ENCODE peak calls at places on chromosomes 13 and 19, in nine cellular contexts. One of them, this sample, is unnamed.

GRCh38 chr13:42011601-42012401 is 36.6 kb upstream of the DGKH start:
- DNase-seq in uterus: peak; percentile 26
- DNase-seq in DMS153: no peak
- DNase-seq in AG04450: no peak
- DNase-seq in cardiac muscle cell: no peak
- DNase-seq in activated CD4-positive, alpha-beta T cell treated with anti-CD3 and anti-CD28 coated beads for 1 hour: no peak
- DNase-seq in B cell: no peak
- DNase-seq in heart left ventricle: no peak
- DNase-seq in NCI-H2107: no peak
- DNase-seq in this sample: no peak

GRCh38 chr13:113748101-113748861 is 10.7 kb upstream of the TMEM255B start:
- DNase-seq in DMS153: no peak
- DNase-seq in heart left ventricle: no peak
- DNase-seq in AG04450: no peak
- DNase-seq in activated CD4-positive, alpha-beta T cell treated with anti-CD3 and anti-CD28 coated beads for 1 hour: no peak
- DNase-seq in cardiac muscle cell: no peak
- DNase-seq in B cell: no peak
- DNase-seq in uterus: no peak
- DNase-seq in NCI-H2107: no peak
- DNase-seq in this sample: no peak

GRCh38 chr19:38792250-38793111 is 3.5 kb downstream of the LGALS7B start:
- DNase-seq in heart left ventricle: peak; percentile 48
- DNase-seq in DMS153: no peak
- DNase-seq in NCI-H2107: no peak
- DNase-seq in activated CD4-positive, alpha-beta T cell treated with anti-CD3 and anti-CD28 coated beads for 1 hour: no peak
- DNase-seq in uterus: no peak
- DNase-seq in AG04450: no peak
- DNase-seq in B cell: peak; percentile 73
- DNase-seq in cardiac muscle cell: peak; percentile 64
- DNase-seq in this sample: peak; percentile 59

GRCh38 chr19:55447421-55448174 is 4.5 kb upstream of the SHISA7 start:
- DNase-seq in activated CD4-positive, alpha-beta T cell treated with anti-CD3 and anti-CD28 coated beads for 1 hour: no peak
- DNase-seq in DMS153: peak; percentile 29
- DNase-seq in AG04450: no peak
- DNase-seq in uterus: no peak
- DNase-seq in B cell: no peak
- DNase-seq in heart left ventricle: no peak
- DNase-seq in cardiac muscle cell: peak; percentile 38
- DNase-seq in NCI-H2107: peak; percentile 65
- DNase-seq in this sample: no peak

GRCh38 chr19:38049105-38049649 is 142.2 kb downstream of the SIPA1L3 start:
- DNase-seq in DMS153: no peak
- DNase-seq in AG04450: no peak
- DNase-seq in uterus: no peak
- DNase-seq in B cell: peak; percentile 65
- DNase-seq in activated CD4-positive, alpha-beta T cell treated with anti-CD3 and anti-CD28 coated beads for 1 hour: peak; percentile 31
- DNase-seq in cardiac muscle cell: peak; percentile 49
- DNase-seq in heart left ventricle: no peak
- DNase-seq in NCI-H2107: no peak
- DNase-seq in this sample: peak; percentile 74

GRCh38 chr13:40161008-40161694 is 505.3 kb downstream of the FOXO1 start:
- DNase-seq in B cell: no peak
- DNase-seq in NCI-H2107: peak; percentile 4
- DNase-seq in DMS153: no peak
- DNase-seq in cardiac muscle cell: no peak
- DNase-seq in uterus: no peak
- DNase-seq in AG04450: no peak
- DNase-seq in activated CD4-positive, alpha-beta T cell treated with anti-CD3 and anti-CD28 coated beads for 1 hour: no peak
- DNase-seq in heart left ventricle: no peak
- DNase-seq in this sample: no peak

GRCh38 chr19:45150731-45151725 is 9.8 kb downstream of the NKPD1 start:
- DNase-seq in AG04450: no peak
- DNase-seq in uterus: no peak
- DNase-seq in activated CD4-positive, alpha-beta T cell treated with anti-CD3 and anti-CD28 coated beads for 1 hour: no peak
- DNase-seq in heart left ventricle: no peak
- DNase-seq in cardiac muscle cell: no peak
- DNase-seq in NCI-H2107: no peak
- DNase-seq in B cell: peak; percentile 31
- DNase-seq in DMS153: no peak
- DNase-seq in this sample: no peak

GRCh38 chr19:45498411-45499195 is at the start of gene PPM1N:
- DNase-seq in B cell: peak; percentile 90
- DNase-seq in AG04450: no peak
- DNase-seq in NCI-H2107: no peak
- DNase-seq in cardiac muscle cell: peak; percentile 34
- DNase-seq in heart left ventricle: no peak
- DNase-seq in DMS153: peak; percentile 2
- DNase-seq in uterus: no peak
- DNase-seq in activated CD4-positive, alpha-beta T cell treated with anti-CD3 and anti-CD28 coated beads for 1 hour: peak; percentile 53
- DNase-seq in this sample: peak; percentile 67

GRCh38 chr13:112335135-112335534 is 41.0 kb upstream of the SPACA7 start:
- DNase-seq in heart left ventricle: no peak
- DNase-seq in B cell: no peak
- DNase-seq in uterus: no peak
- DNase-seq in NCI-H2107: no peak
- DNase-seq in cardiac muscle cell: no peak
- DNase-seq in activated CD4-positive, alpha-beta T cell treated with anti-CD3 and anti-CD28 coated beads for 1 hour: no peak
- DNase-seq in AG04450: no peak
- DNase-seq in DMS153: no peak
- DNase-seq in this sample: no peak

GRCh38 chr19:31258211-31259052 is 90.8 kb downstream of the TSHZ3 start:
- DNase-seq in DMS153: no peak
- DNase-seq in NCI-H2107: no peak
- DNase-seq in cardiac muscle cell: no peak
- DNase-seq in uterus: no peak
- DNase-seq in B cell: no peak
- DNase-seq in heart left ventricle: no peak
- DNase-seq in AG04450: no peak
- DNase-seq in activated CD4-positive, alpha-beta T cell treated with anti-CD3 and anti-CD28 coated beads for 1 hour: no peak
- DNase-seq in this sample: no peak

GRCh38 chr13:23656637-23657036 is 86.4 kb downstream of the TNFRSF19 start:
- DNase-seq in DMS153: peak; percentile 84
- DNase-seq in NCI-H2107: no peak
- DNase-seq in activated CD4-positive, alpha-beta T cell treated with anti-CD3 and anti-CD28 coated beads for 1 hour: no peak
- DNase-seq in AG04450: peak; percentile 84
- DNase-seq in cardiac muscle cell: peak; percentile 73
- DNase-seq in B cell: no peak
- DNase-seq in uterus: no peak
- DNase-seq in heart left ventricle: peak; percentile 59
- DNase-seq in this sample: no peak

GRCh38 chr13:110319774-110320509 is 12.9 kb downstream of the COL4A2 start:
- DNase-seq in AG04450: no peak
- DNase-seq in B cell: no peak
- DNase-seq in DMS153: no peak
- DNase-seq in activated CD4-positive, alpha-beta T cell treated with anti-CD3 and anti-CD28 coated beads for 1 hour: no peak
- DNase-seq in NCI-H2107: no peak
- DNase-seq in uterus: no peak
- DNase-seq in heart left ventricle: no peak
- DNase-seq in cardiac muscle cell: peak; percentile 64
- DNase-seq in this sample: peak; percentile 62

GRCh38 chr13:80132741-80133601 is 208.0 kb downstream of the SPRY2 start:
- DNase-seq in cardiac muscle cell: peak; percentile 85
- DNase-seq in DMS153: no peak
- DNase-seq in AG04450: no peak
- DNase-seq in heart left ventricle: peak; percentile 69
- DNase-seq in NCI-H2107: no peak
- DNase-seq in uterus: peak; percentile 61
- DNase-seq in activated CD4-positive, alpha-beta T cell treated with anti-CD3 and anti-CD28 coated beads for 1 hour: no peak
- DNase-seq in B cell: no peak
- DNase-seq in this sample: no peak

GRCh38 chr19:36081894-36082293 is 27.2 kb downstream of the WDR62 start:
- DNase-seq in heart left ventricle: no peak
- DNase-seq in DMS153: no peak
- DNase-seq in activated CD4-positive, alpha-beta T cell treated with anti-CD3 and anti-CD28 coated beads for 1 hour: no peak
- DNase-seq in AG04450: no peak
- DNase-seq in cardiac muscle cell: no peak
- DNase-seq in NCI-H2107: no peak
- DNase-seq in uterus: no peak
- DNase-seq in B cell: no peak
- DNase-seq in this sample: no peak

GRCh38 chr19:34120846-34121639 is 51.3 kb upstream of the LSM14A start:
- DNase-seq in NCI-H2107: no peak
- DNase-seq in B cell: peak; percentile 56
- DNase-seq in cardiac muscle cell: peak; percentile 72
- DNase-seq in uterus: no peak
- DNase-seq in activated CD4-positive, alpha-beta T cell treated with anti-CD3 and anti-CD28 coated beads for 1 hour: peak; percentile 35
- DNase-seq in heart left ventricle: no peak
- DNase-seq in AG04450: peak; percentile 20
- DNase-seq in DMS153: no peak
- DNase-seq in this sample: peak; percentile 73

GRCh38 chr19:3821857-3822364 is 35.7 kb upstream of the MATK start:
- DNase-seq in cardiac muscle cell: peak; percentile 64
- DNase-seq in AG04450: no peak
- DNase-seq in uterus: peak; percentile 37
- DNase-seq in DMS153: peak; percentile 8
- DNase-seq in B cell: peak; percentile 94
- DNase-seq in heart left ventricle: peak; percentile 55
- DNase-seq in activated CD4-positive, alpha-beta T cell treated with anti-CD3 and anti-CD28 coated beads for 1 hour: peak; percentile 81
- DNase-seq in NCI-H2107: peak; percentile 48
- DNase-seq in this sample: peak; percentile 94

GRCh38 chr19:46080561-46080960 is 39.8 kb upstream of the IGFL4 start:
- DNase-seq in AG04450: peak; percentile 63
- DNase-seq in DMS153: no peak
- DNase-seq in heart left ventricle: no peak
- DNase-seq in B cell: no peak
- DNase-seq in cardiac muscle cell: peak; percentile 94
- DNase-seq in activated CD4-positive, alpha-beta T cell treated with anti-CD3 and anti-CD28 coated beads for 1 hour: no peak
- DNase-seq in NCI-H2107: no peak
- DNase-seq in uterus: peak; percentile 69
- DNase-seq in this sample: no peak

GRCh38 chr13:107562222-107562621 is 653.1 kb downstream of the LIG4 start:
- DNase-seq in B cell: no peak
- DNase-seq in AG04450: no peak
- DNase-seq in activated CD4-positive, alpha-beta T cell treated with anti-CD3 and anti-CD28 coated beads for 1 hour: no peak
- DNase-seq in uterus: no peak
- DNase-seq in DMS153: no peak
- DNase-seq in NCI-H2107: no peak
- DNase-seq in heart left ventricle: no peak
- DNase-seq in cardiac muscle cell: no peak
- DNase-seq in this sample: no peak

GRCh38 chr19:40716031-40716654 is 543 bp downstream of the COQ8B start:
- DNase-seq in NCI-H2107: no peak
- DNase-seq in B cell: no peak
- DNase-seq in heart left ventricle: peak; percentile 40
- DNase-seq in uterus: no peak
- DNase-seq in AG04450: peak; percentile 6
- DNase-seq in cardiac muscle cell: no peak
- DNase-seq in DMS153: no peak
- DNase-seq in activated CD4-positive, alpha-beta T cell treated with anti-CD3 and anti-CD28 coated beads for 1 hour: peak; percentile 58
- DNase-seq in this sample: peak; percentile 85

GRCh38 chr19:31969110-31969509 is 376.3 kb upstream of the ZNF507 start:
- DNase-seq in NCI-H2107: no peak
- DNase-seq in uterus: no peak
- DNase-seq in activated CD4-positive, alpha-beta T cell treated with anti-CD3 and anti-CD28 coated beads for 1 hour: no peak
- DNase-seq in AG04450: no peak
- DNase-seq in cardiac muscle cell: no peak
- DNase-seq in DMS153: no peak
- DNase-seq in heart left ventricle: no peak
- DNase-seq in B cell: no peak
- DNase-seq in this sample: no peak

GRCh38 chr19:2648528-2648937 is 54.0 kb downstream of the GNG7 start:
- DNase-seq in uterus: peak; percentile 64
- DNase-seq in heart left ventricle: peak; percentile 72
- DNase-seq in DMS153: peak; percentile 63
- DNase-seq in B cell: peak; percentile 79
- DNase-seq in cardiac muscle cell: peak; percentile 85
- DNase-seq in AG04450: peak; percentile 44
- DNase-seq in activated CD4-positive, alpha-beta T cell treated with anti-CD3 and anti-CD28 coated beads for 1 hour: peak; percentile 67
- DNase-seq in NCI-H2107: peak; percentile 21
- DNase-seq in this sample: peak; percentile 82

GRCh38 chr19:46610851-46611770 is 10.0 kb downstream of the CALM3 start:
- DNase-seq in NCI-H2107: no peak
- DNase-seq in activated CD4-positive, alpha-beta T cell treated with anti-CD3 and anti-CD28 coated beads for 1 hour: peak; percentile 1
- DNase-seq in cardiac muscle cell: peak; percentile 51
- DNase-seq in AG04450: no peak
- DNase-seq in heart left ventricle: no peak
- DNase-seq in B cell: peak; percentile 38
- DNase-seq in uterus: no peak
- DNase-seq in DMS153: no peak
- DNase-seq in this sample: peak; percentile 54

GRCh38 chr13:84443463-84443862 is 561.2 kb upstream of the SLITRK1 start:
- DNase-seq in cardiac muscle cell: no peak
- DNase-seq in DMS153: no peak
- DNase-seq in B cell: no peak
- DNase-seq in activated CD4-positive, alpha-beta T cell treated with anti-CD3 and anti-CD28 coated beads for 1 hour: no peak
- DNase-seq in NCI-H2107: no peak
- DNase-seq in AG04450: no peak
- DNase-seq in uterus: no peak
- DNase-seq in heart left ventricle: no peak
- DNase-seq in this sample: no peak

GRCh38 chr13:80469841-80470378 is 129.0 kb upstream of the SPRY2 start:
- DNase-seq in heart left ventricle: peak; percentile 76
- DNase-seq in cardiac muscle cell: peak; percentile 95
- DNase-seq in NCI-H2107: no peak
- DNase-seq in DMS153: no peak
- DNase-seq in B cell: no peak
- DNase-seq in uterus: peak; percentile 79
- DNase-seq in activated CD4-positive, alpha-beta T cell treated with anti-CD3 and anti-CD28 coated beads for 1 hour: no peak
- DNase-seq in AG04450: no peak
- DNase-seq in this sample: no peak

GRCh38 chr19:54035215-54036178 is 28.2 kb downstream of the VSTM1 start:
- DNase-seq in B cell: no peak
- DNase-seq in DMS153: no peak
- DNase-seq in heart left ventricle: no peak
- DNase-seq in cardiac muscle cell: peak; percentile 91
- DNase-seq in NCI-H2107: no peak
- DNase-seq in activated CD4-positive, alpha-beta T cell treated with anti-CD3 and anti-CD28 coated beads for 1 hour: no peak
- DNase-seq in AG04450: peak; percentile 50
- DNase-seq in uterus: no peak
- DNase-seq in this sample: no peak

GRCh38 chr13:26867451-26868067 is 107.0 kb upstream of the GPR12 start:
- DNase-seq in NCI-H2107: no peak
- DNase-seq in DMS153: no peak
- DNase-seq in AG04450: no peak
- DNase-seq in heart left ventricle: no peak
- DNase-seq in cardiac muscle cell: peak; percentile 45
- DNase-seq in activated CD4-positive, alpha-beta T cell treated with anti-CD3 and anti-CD28 coated beads for 1 hour: no peak
- DNase-seq in B cell: no peak
- DNase-seq in uterus: no peak
- DNase-seq in this sample: peak; percentile 29

GRCh38 chr13:97223711-97224461 is 1.8 kb downstream of the MBNL2 start:
- DNase-seq in DMS153: peak; percentile 10
- DNase-seq in AG04450: peak; percentile 83
- DNase-seq in activated CD4-positive, alpha-beta T cell treated with anti-CD3 and anti-CD28 coated beads for 1 hour: no peak
- DNase-seq in heart left ventricle: peak; percentile 59
- DNase-seq in B cell: no peak
- DNase-seq in uterus: peak; percentile 54
- DNase-seq in cardiac muscle cell: peak; percentile 95
- DNase-seq in NCI-H2107: no peak
- DNase-seq in this sample: peak; percentile 24

GRCh38 chr13:40401911-40402776 is 264.3 kb downstream of the FOXO1 start:
- DNase-seq in B cell: no peak
- DNase-seq in DMS153: no peak
- DNase-seq in uterus: peak; percentile 98
- DNase-seq in cardiac muscle cell: peak; percentile 99
- DNase-seq in AG04450: peak; percentile 79
- DNase-seq in heart left ventricle: peak; percentile 92
- DNase-seq in activated CD4-positive, alpha-beta T cell treated with anti-CD3 and anti-CD28 coated beads for 1 hour: no peak
- DNase-seq in NCI-H2107: no peak
- DNase-seq in this sample: peak; percentile 55